ENCODE peak calls at places on chromosome 17, in ten cellular contexts. P is left ventricle myocardium superior, E is epithelial cell of prostate, R is heart left ventricle, C is dorsolateral prefrontal cortex, M is GM04503, B is iPS-NIHi11, G is EL, N is colonic mucosa, L is nephron progenitor cell. J is an unnamed sample.
A peak's percentile ranks its signal among the peaks of the same experiment; 100 is the strongest.

GRCh38 chr17:59154335-59154720 is 658 bp downstream of the SKA2 start:
- DNase-seq in P (peak; percentile 41), E (no peak), R (no peak), C (no peak), M (no peak), B (peak; percentile 18), G (peak; percentile 61), N (peak; percentile 53), L (peak; percentile 52), J (peak; percentile 37)

GRCh38 chr17:76843703-76844484 is 24.3 kb upstream of the MGAT5B start:
- DNase-seq in P (no peak), E (no peak), R (no peak), C (no peak), M (no peak), B (no peak), G (peak; percentile 51), N (no peak), L (no peak), J (no peak)

GRCh38 chr17:61128671-61129115 is 270.9 kb upstream of the TBX2 start:
- DNase-seq in P (no peak), E (no peak), R (no peak), C (no peak), M (peak; percentile 31), B (no peak), G (peak; percentile 27), N (no peak), L (no peak), J (no peak)

GRCh38 chr17:75995385-75995925 is 5.2 kb upstream of the CDK3 start:
- DNase-seq in P (no peak), E (no peak), R (peak; percentile 12), C (no peak), M (no peak), B (peak; percentile 8), G (no peak), N (no peak), L (no peak), J (no peak)

GRCh38 chr17:69575346-69575761 is 160.9 kb downstream of the MAP2K6 start:
- DNase-seq in P (no peak), E (no peak), R (no peak), C (no peak), M (peak; percentile 62), B (no peak), G (peak; percentile 88), N (no peak), L (no peak), J (no peak)

GRCh38 chr17:15122857-15123256 is 142.3 kb downstream of the PMP22 start:
- DNase-seq in P (no peak), E (no peak), R (no peak), C (no peak), M (peak; percentile 52), B (no peak), G (peak; percentile 40), N (no peak), L (no peak), J (no peak)

GRCh38 chr17:38453951-38454421 is 25.7 kb downstream of the ARHGAP23 start:
- DNase-seq in P (peak; percentile 52), E (no peak), R (no peak), C (no peak), M (no peak), B (no peak), G (peak; percentile 73), N (no peak), L (peak; percentile 49), J (no peak)

GRCh38 chr17:41407226-41407625 is 9.8 kb upstream of the KRT31 start:
- DNase-seq in P (no peak), E (no peak), R (no peak), C (no peak), M (no peak), B (no peak), G (no peak), N (no peak), L (no peak), J (no peak)

GRCh38 chr17:58325976-58326468 is 2.6 kb downstream of the TSPOAP1 start:
- DNase-seq in P (peak; percentile 19), E (no peak), R (peak; percentile 42), C (no peak), M (no peak), B (no peak), G (no peak), N (no peak), L (no peak), J (no peak)

GRCh38 chr17:39174907-39175694 is 9.1 kb upstream of the ARL5C start:
- DNase-seq in P (peak; percentile 87), E (no peak), R (peak; percentile 84), C (no peak), M (no peak), B (peak; percentile 94), G (peak; percentile 67), N (peak; percentile 72), L (peak; percentile 87), J (peak; percentile 66)

GRCh38 chr17:6711081-6711674 is 2.0 kb downstream of the SLC13A5 start:
- DNase-seq in P (no peak), E (no peak), R (no peak), C (no peak), M (no peak), B (no peak), G (no peak), N (no peak), L (no peak), J (no peak)

GRCh38 chr17:82378741-82379021 is 7.1 kb downstream of the UTS2R start:
- DNase-seq in P (no peak), E (no peak), R (no peak), C (no peak), M (no peak), B (no peak), G (no peak), N (no peak), L (no peak), J (no peak)

GRCh38 chr17:77365584-77366186 is 224.9 kb downstream of the SEC14L1 start:
- DNase-seq in P (peak; percentile 65), E (no peak), R (peak; percentile 77), C (no peak), M (peak; percentile 61), B (no peak), G (peak; percentile 90), N (peak; percentile 78), L (no peak), J (no peak)

GRCh38 chr17:8849311-8850041 is 18.0 kb downstream of the PIK3R6 start:
- DNase-seq in P (no peak), E (no peak), R (no peak), C (no peak), M (no peak), B (no peak), G (no peak), N (no peak), L (no peak), J (no peak)

GRCh38 chr17:13599808-13600398 is 1.8 kb downstream of the HS3ST3A1 start:
- DNase-seq in P (no peak), E (no peak), R (no peak), C (no peak), M (no peak), B (no peak), G (no peak), N (no peak), L (no peak), J (no peak)

GRCh38 chr17:63555475-63556156 is 5.3 kb downstream of the DCAF7 start:
- DNase-seq in P (no peak), E (no peak), R (no peak), C (no peak), M (no peak), B (no peak), G (no peak), N (no peak), L (no peak), J (no peak)

GRCh38 chr17:30956764-30957374 is 14.0 kb upstream of the RNF135 start:
- DNase-seq in P (peak; percentile 36), E (no peak), R (no peak), C (no peak), M (no peak), B (peak; percentile 31), G (no peak), N (no peak), L (no peak), J (no peak)

GRCh38 chr17:8120520-8121443 is 2.5 kb upstream of the ALOXE3 start:
- DNase-seq in P (peak; percentile 73), E (peak; percentile 61), R (no peak), C (no peak), M (no peak), B (peak; percentile 64), G (peak; percentile 85), N (peak; percentile 87), L (peak; percentile 78), J (no peak)

GRCh38 chr17:74822329-74823175 is 37.1 kb downstream of the GRIN2C start:
- DNase-seq in P (peak; percentile 64), E (no peak), R (no peak), C (no peak), M (no peak), B (no peak), G (no peak), N (no peak), L (no peak), J (no peak)

GRCh38 chr17:17675925-17676534 is 5.2 kb upstream of the RAI1 start:
- DNase-seq in P (no peak), E (peak; percentile 91), R (no peak), C (no peak), M (no peak), B (peak; percentile 55), G (peak; percentile 35), N (peak; percentile 21), L (no peak), J (peak; percentile 45)

GRCh38 chr17:65530985-65531507 is 30.4 kb downstream of the AXIN2 start:
- DNase-seq in P (no peak), E (no peak), R (no peak), C (no peak), M (no peak), B (peak; percentile 33), G (peak; percentile 29), N (no peak), L (peak; percentile 53), J (no peak)

GRCh38 chr17:19568016-19568350 is 34.3 kb downstream of the SLC47A1 start:
- DNase-seq in P (no peak), E (no peak), R (no peak), C (no peak), M (no peak), B (no peak), G (no peak), N (no peak), L (no peak), J (no peak)

GRCh38 chr17:36463916-36464764 is 22.3 kb upstream of the ZNHIT3 start:
- DNase-seq in P (peak; percentile 70), E (peak; percentile 55), R (peak; percentile 69), C (no peak), M (peak; percentile 30), B (peak; percentile 99), G (peak; percentile 85), N (peak; percentile 58), L (peak; percentile 94), J (peak; percentile 25)

GRCh38 chr17:33218657-33219298 is 74.3 kb downstream of the ASIC2 start:
- DNase-seq in P (no peak), E (no peak), R (no peak), C (no peak), M (no peak), B (no peak), G (no peak), N (no peak), L (no peak), J (no peak)

GRCh38 chr17:82949984-82950383 is 110.2 kb upstream of the ZNF750 start:
- DNase-seq in P (no peak), E (no peak), R (peak; percentile 20), C (peak; percentile 16), M (no peak), B (no peak), G (no peak), N (no peak), L (no peak), J (no peak)

GRCh38 chr17:75876190-75876937 is 2.0 kb downstream of the TRIM47 start:
- DNase-seq in P (peak; percentile 52), E (no peak), R (peak; percentile 75), C (no peak), M (no peak), B (peak; percentile 76), G (no peak), N (peak; percentile 90), L (peak; percentile 36), J (peak; percentile 26)

GRCh38 chr17:58224315-58224714 is 5.3 kb upstream of the MKS1 start:
- DNase-seq in P (no peak), E (no peak), R (no peak), C (no peak), M (peak; percentile 34), B (no peak), G (peak; percentile 78), N (no peak), L (no peak), J (no peak)

GRCh38 chr17:74797824-74798223 is 21.7 kb upstream of the NAT9 start:
- DNase-seq in P (no peak), E (no peak), R (no peak), C (no peak), M (no peak), B (no peak), G (no peak), N (no peak), L (no peak), J (no peak)